ENCODE peak calls at places on chromosomes 11 and 22, in five cellular contexts. U is transverse colon, F is IMR-90, Q is PC-3, O is BE2C. W is an unnamed sample.

GRCh38 chr11:13705710-13706109 is 37.2 kb downstream of the FAR1 start:
- DNase-seq in O (no peak), Q (no peak), U (no peak), F (no peak), W (no peak)

GRCh38 chr11:95140397-95141030 is 50.9 kb downstream of the ENDOD1 start:
- DNase-seq in F (peak), O (no peak), Q (no peak), U (no peak), W (peak)

GRCh38 chr11:44363116-44363515 is 53.2 kb upstream of the ALX4 start:
- DNase-seq in F (no peak), O (no peak), Q (no peak), U (no peak), W (no peak)

GRCh38 chr22:36457688-36458450 is 23.6 kb downstream of the TXN2 start:
- DNase-seq in O (no peak), F (no peak), U (no peak), Q (no peak), W (no peak)

GRCh38 chr11:34614334-34615113 is 6.4 kb upstream of the EHF start:
- DNase-seq in Q (no peak), U (no peak), F (peak), O (no peak), W (no peak)

GRCh38 chr22:32389685-32390084 is 22.4 kb downstream of the RTCB start:
- DNase-seq in U (no peak), Q (no peak), F (peak), O (peak), W (no peak)

GRCh38 chr22:23542933-23543332 is 37.2 kb downstream of the IGLL1 start:
- DNase-seq in F (peak), U (no peak), Q (peak), O (no peak), W (peak)

GRCh38 chr22:42417645-42418303 is 14.4 kb downstream of the NFAM1 start:
- DNase-seq in F (no peak), U (no peak), O (no peak), Q (no peak), W (no peak)

GRCh38 chr22:36144886-36145541 is 15.5 kb downstream of the APOL3 start:
- DNase-seq in F (peak), U (peak), Q (peak), O (peak), W (peak)

GRCh38 chr11:8019671-8020597 is 32.8 kb downstream of the EIF3F start:
- DNase-seq in Q (no peak), O (peak), U (no peak), F (peak), W (peak)

GRCh38 chr11:128604723-128605122 is 17.4 kb upstream of the ETS1 start:
- DNase-seq in F (no peak), Q (no peak), O (no peak), U (no peak), W (no peak)

GRCh38 chr11:57546869-57547518 is 9.6 kb downstream of the SMTNL1 start:
- DNase-seq in O (peak), Q (peak), U (no peak), F (peak), W (peak)

GRCh38 chr11:71476926-71477636 is 24.1 kb downstream of the NADSYN1 start:
- DNase-seq in U (no peak), O (no peak), F (no peak), Q (no peak), W (no peak)

GRCh38 chr11:96200243-96200642 is 142.8 kb downstream of the MAML2 start:
- DNase-seq in U (no peak), F (peak), Q (peak), O (no peak), W (no peak)

GRCh38 chr11:56292154-56292553 is at the start of gene OR8H1:
- DNase-seq in F (no peak), Q (no peak), U (no peak), O (no peak), W (no peak)

GRCh38 chr11:16001899-16002426 is 354.4 kb downstream of the SOX6 start:
- DNase-seq in Q (peak), F (peak), O (no peak), U (peak), W (peak)

GRCh38 chr11:126138636-126139540 is 72.6 kb downstream of the RPUSD4 start:
- DNase-seq in F (no peak), Q (no peak), U (no peak), O (no peak), W (no peak)

GRCh38 chr11:10348650-10349280 is 43.9 kb downstream of the ADM start:
- DNase-seq in O (no peak), F (peak), U (no peak), Q (peak), W (peak)

GRCh38 chr11:64265176-64266160 is 14.1 kb downstream of the PLCB3 start:
- DNase-seq in O (no peak), Q (no peak), U (no peak), F (no peak), W (no peak)

GRCh38 chr22:33654173-33654890 is 265.9 kb downstream of the LARGE1 start:
- DNase-seq in U (peak), F (no peak), Q (no peak), O (no peak), W (no peak)

GRCh38 chr22:36934153-36934939 is 20.9 kb downstream of the CSF2RB start:
- DNase-seq in O (no peak), F (no peak), Q (no peak), U (no peak), W (no peak)

GRCh38 chr22:50684501-50684900 is 11.9 kb downstream of the SHANK3 start:
- DNase-seq in O (no peak), U (no peak), Q (no peak), F (no peak), W (no peak)

GRCh38 chr22:19398206-19398605 is 33.3 kb downstream of the HIRA start:
- DNase-seq in O (no peak), U (no peak), Q (no peak), F (no peak), W (no peak)

GRCh38 chr11:36196476-36197099 is 92.6 kb downstream of the COMMD9 start:
- DNase-seq in F (peak), Q (no peak), U (no peak), O (peak), W (no peak)

GRCh38 chr11:27976262-27976661 is 131.7 kb downstream of the KIF18A start:
- DNase-seq in F (no peak), Q (no peak), U (no peak), O (no peak), W (no peak)

GRCh38 chr22:31748490-31748889 is 1.4 kb downstream of the PRR14L start:
- DNase-seq in O (no peak), Q (peak), F (no peak), U (no peak), W (peak)

GRCh38 chr22:41288245-41288946 is 2.4 kb upstream of the RANGAP1 start:
- DNase-seq in F (peak), O (peak), Q (peak), U (peak), W (peak)

DNA sequence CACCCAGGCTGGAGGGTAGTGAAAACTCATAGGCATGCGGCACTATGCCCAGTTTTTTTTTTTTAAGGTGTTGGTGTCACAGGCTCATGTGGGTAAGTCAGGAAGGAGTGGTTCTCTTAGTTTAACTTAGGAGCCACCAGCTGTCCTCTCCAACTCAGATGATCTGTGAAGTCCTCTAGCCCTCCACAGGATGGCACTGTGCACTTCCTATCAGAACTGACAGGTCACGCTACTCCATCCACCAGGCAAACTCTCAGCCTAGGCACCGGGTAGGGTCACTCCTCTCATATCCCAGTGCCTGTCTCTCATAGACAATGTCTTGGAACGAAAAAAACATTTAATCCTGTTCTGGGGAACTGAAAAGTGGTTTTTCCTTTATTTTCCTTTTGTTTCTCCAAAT is 16.5 kb downstream of the NAP1L4 start:
- DNase-seq in Q (peak), F (peak), U (no peak), O (peak), W (peak)
- TF ChIP-seq CTCF in Q (peak), F (peak), U (peak), O (peak), W (peak)

GRCh38 chr11:130145975-130146776 is 13.4 kb upstream of the ST14 start:
- DNase-seq in F (no peak), U (peak), Q (peak), O (no peak), W (peak)
- H3K4me3 ChIP-seq in F (no peak), U (no peak), Q (no peak), O (no peak), W (no peak)

DNA sequence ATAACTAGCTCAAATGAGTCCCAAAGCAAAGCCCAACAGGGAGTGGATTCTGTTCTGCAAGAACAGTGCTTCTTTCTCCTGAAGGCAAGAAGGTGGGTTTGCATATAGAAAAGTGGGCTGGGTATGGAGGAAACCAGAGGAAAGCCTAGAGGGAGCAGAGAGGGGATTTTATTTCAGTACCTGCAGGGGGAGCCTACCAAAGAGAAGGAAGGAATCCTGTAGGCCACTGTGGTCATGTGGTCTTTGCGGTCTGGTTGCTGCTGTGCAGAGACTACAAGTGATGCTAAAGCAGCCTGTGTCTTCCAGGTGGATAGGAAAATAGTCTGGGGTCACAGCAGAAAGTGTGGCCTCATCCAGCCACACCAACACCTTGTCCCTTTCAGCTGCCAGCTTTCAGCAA is 33.2 kb upstream of the ZBTB16 start:
- DNase-seq in U (no peak), Q (peak), F (no peak), O (peak), W (no peak)
- TF ChIP-seq CTCF in U (no peak), Q (peak), F (no peak), O (peak), W (peak)

DNA sequence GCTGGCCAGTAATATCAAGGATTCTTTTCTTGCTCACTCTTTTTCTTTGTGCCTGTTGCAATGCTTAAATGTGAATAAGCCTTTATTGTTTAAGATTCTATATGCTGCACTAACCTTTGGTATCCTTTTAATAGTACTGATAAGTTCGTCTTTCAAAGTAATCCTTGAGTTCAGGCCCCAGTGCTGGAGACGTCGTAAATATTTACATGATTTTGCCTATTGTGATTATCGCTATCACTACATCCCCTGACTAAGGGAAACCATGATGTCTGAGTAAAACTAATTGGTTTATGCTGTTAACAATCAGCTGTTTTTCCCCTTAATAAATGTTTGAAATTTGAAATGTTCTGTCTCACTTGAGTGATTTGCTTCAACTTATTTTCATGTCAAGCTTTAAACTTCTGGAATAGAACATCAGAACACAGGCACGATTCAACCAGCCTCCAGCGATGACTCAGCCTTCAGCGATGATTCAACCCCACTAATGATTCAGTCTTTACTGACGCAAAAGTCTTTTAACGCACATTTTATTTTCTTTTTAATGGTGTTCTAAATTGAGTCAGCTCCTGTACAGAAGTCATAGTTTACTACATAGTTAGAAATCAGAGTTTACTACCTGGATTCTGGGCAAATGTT is 3.9 kb downstream of the HTATIP2 start:
- DNase-seq in O (peak), U (peak), F (peak), Q (peak), W (peak)
- H3K4me3 ChIP-seq in O (peak), U (no peak), F (peak), Q (peak), W (no peak)

GRCh38 chr22:39496131-39496838 is 5.8 kb upstream of the MIEF1 start:
- DNase-seq in Q (peak), O (peak), U (peak), F (peak), W (peak)
- TF ChIP-seq CTCF in Q (peak), O (peak), U (peak), F (peak), W (peak)

GRCh38 chr11:19714093-19714386 is 1.4 kb downstream of the NAV2 start:
- DNase-seq in U (no peak), O (no peak), Q (peak), F (peak), W (no peak)

GRCh38 chr11:19712281-19713220 is at the start of gene NAV2:
- DNase-seq in U (peak), Q (peak), F (peak), O (peak), W (peak)

GRCh38 chr11:19713221-19714092 is 820 bp downstream of the NAV2 start:
- DNase-seq in F (no peak), Q (no peak), U (no peak), O (no peak), W (no peak)

GRCh38 chr11:19714387-19715363 is 2.0 kb downstream of the NAV2 start:
- DNase-seq in F (peak), O (no peak), Q (peak), U (no peak), W (no peak)

DNA sequence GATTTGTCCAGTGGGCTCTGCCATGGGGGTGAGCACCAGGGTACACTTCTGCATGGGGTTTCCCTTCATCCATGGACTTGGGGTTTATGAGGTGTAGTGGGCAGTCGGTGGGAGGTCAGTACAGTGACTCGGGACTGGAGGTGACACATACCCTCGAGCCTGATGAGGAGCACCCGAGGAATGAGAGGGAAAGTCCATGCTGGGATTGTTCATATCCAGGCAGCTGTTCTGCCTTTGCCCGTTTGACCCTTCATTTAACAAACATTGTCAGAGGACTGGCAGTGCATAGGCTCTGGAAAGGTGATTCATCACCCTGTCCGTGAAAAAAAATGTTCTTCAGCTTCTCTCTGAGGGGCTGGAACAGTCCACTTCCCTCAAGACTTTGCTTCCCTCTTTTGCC is 2.7 kb downstream of the NAV2 start:
- DNase-seq in O (no peak), U (no peak), Q (peak), F (peak), W (peak)
- H3K4me3 ChIP-seq in O (peak), U (no peak), Q (peak), F (peak), W (no peak)